ENCODE peak calls at places on chromosomes 7 and 10, in eight cellular contexts. One of them, this sample, is unnamed.

GRCh38 chr10:110005716-110006115 is 2.1 kb upstream of the ADD3 start:
- DNase-seq in neural progenitor cell: peak; percentile 56
- DNase-seq in RWPE1: no peak
- DNase-seq in cardiac muscle cell: peak; percentile 86
- DNase-seq in uterus: peak; percentile 36
- DNase-seq in GM20000: no peak
- DNase-seq in right lobe of liver: no peak
- DNase-seq in bronchial epithelial cell: peak; percentile 35
- DNase-seq in this sample: peak; percentile 22

GRCh38 chr10:104146871-104147270 is 24.9 kb downstream of the SFR1 start:
- DNase-seq in neural progenitor cell: no peak
- DNase-seq in RWPE1: no peak
- DNase-seq in cardiac muscle cell: no peak
- DNase-seq in uterus: no peak
- DNase-seq in GM20000: no peak
- DNase-seq in right lobe of liver: no peak
- DNase-seq in bronchial epithelial cell: no peak
- DNase-seq in this sample: no peak

GRCh38 chr10:112208292-112208691 is 24.7 kb upstream of the GPAM start:
- DNase-seq in neural progenitor cell: no peak
- DNase-seq in RWPE1: no peak
- DNase-seq in cardiac muscle cell: no peak
- DNase-seq in uterus: no peak
- DNase-seq in GM20000: no peak
- DNase-seq in right lobe of liver: no peak
- DNase-seq in bronchial epithelial cell: no peak
- DNase-seq in this sample: no peak

GRCh38 chr10:22325272-22325947 is 4.5 kb downstream of the BMI1 start:
- DNase-seq in neural progenitor cell: peak; percentile 94
- DNase-seq in RWPE1: peak; percentile 79
- DNase-seq in cardiac muscle cell: peak; percentile 87
- DNase-seq in uterus: peak; percentile 79
- DNase-seq in GM20000: peak; percentile 90
- DNase-seq in right lobe of liver: peak; percentile 81
- DNase-seq in bronchial epithelial cell: no peak
- DNase-seq in this sample: peak; percentile 79

GRCh38 chr10:95268438-95268837 is 22.4 kb downstream of the PDLIM1 start:
- DNase-seq in neural progenitor cell: peak; percentile 35
- DNase-seq in RWPE1: no peak
- DNase-seq in cardiac muscle cell: peak; percentile 97
- DNase-seq in uterus: peak; percentile 77
- DNase-seq in GM20000: no peak
- DNase-seq in right lobe of liver: no peak
- DNase-seq in bronchial epithelial cell: peak; percentile 83
- DNase-seq in this sample: no peak

GRCh38 chr7:66187894-66188293 is 17.2 kb upstream of the TPST1 start:
- DNase-seq in neural progenitor cell: no peak
- DNase-seq in RWPE1: no peak
- DNase-seq in cardiac muscle cell: peak; percentile 73
- DNase-seq in uterus: no peak
- DNase-seq in GM20000: no peak
- DNase-seq in right lobe of liver: peak; percentile 91
- DNase-seq in bronchial epithelial cell: peak; percentile 29
- DNase-seq in this sample: no peak

GRCh38 chr7:38027884-38028455 is 107.5 kb downstream of the EPDR1 start:
- DNase-seq in neural progenitor cell: no peak
- DNase-seq in RWPE1: no peak
- DNase-seq in cardiac muscle cell: no peak
- DNase-seq in uterus: no peak
- DNase-seq in GM20000: no peak
- DNase-seq in right lobe of liver: no peak
- DNase-seq in bronchial epithelial cell: no peak
- DNase-seq in this sample: no peak

GRCh38 chr10:97601268-97602215 is 12.0 kb downstream of the C10orf62 start:
- DNase-seq in neural progenitor cell: no peak
- DNase-seq in RWPE1: no peak
- DNase-seq in cardiac muscle cell: no peak
- DNase-seq in uterus: no peak
- DNase-seq in GM20000: no peak
- DNase-seq in right lobe of liver: no peak
- DNase-seq in bronchial epithelial cell: no peak
- DNase-seq in this sample: no peak

GRCh38 chr10:93926613-93927012 is 32.8 kb downstream of the SLC35G1 start:
- DNase-seq in neural progenitor cell: no peak
- DNase-seq in RWPE1: no peak
- DNase-seq in cardiac muscle cell: no peak
- DNase-seq in uterus: no peak
- DNase-seq in GM20000: no peak
- DNase-seq in right lobe of liver: no peak
- DNase-seq in bronchial epithelial cell: peak; percentile 17
- DNase-seq in this sample: no peak

GRCh38 chr10:68327889-68328786 is 3.7 kb upstream of the HNRNPH3 start:
- DNase-seq in neural progenitor cell: peak; percentile 70
- DNase-seq in RWPE1: peak; percentile 46
- DNase-seq in cardiac muscle cell: peak; percentile 86
- DNase-seq in uterus: peak; percentile 35
- DNase-seq in GM20000: no peak
- DNase-seq in right lobe of liver: no peak
- DNase-seq in bronchial epithelial cell: peak; percentile 57
- DNase-seq in this sample: no peak

GRCh38 chr10:85612833-85613232 is 753.8 kb downstream of the GRID1 start:
- DNase-seq in neural progenitor cell: no peak
- DNase-seq in RWPE1: no peak
- DNase-seq in cardiac muscle cell: no peak
- DNase-seq in uterus: no peak
- DNase-seq in GM20000: no peak
- DNase-seq in right lobe of liver: no peak
- DNase-seq in bronchial epithelial cell: no peak
- DNase-seq in this sample: peak; percentile 41

GRCh38 chr10:72058989-72059842 is 29.1 kb downstream of the SPOCK2 start:
- DNase-seq in neural progenitor cell: no peak
- DNase-seq in RWPE1: no peak
- DNase-seq in cardiac muscle cell: no peak
- DNase-seq in uterus: no peak
- DNase-seq in GM20000: no peak
- DNase-seq in right lobe of liver: no peak
- DNase-seq in bronchial epithelial cell: no peak
- DNase-seq in this sample: peak; percentile 68

GRCh38 chr7:1386623-1387220 is 72.5 kb downstream of the MICALL2 start:
- DNase-seq in neural progenitor cell: no peak
- DNase-seq in RWPE1: no peak
- DNase-seq in cardiac muscle cell: no peak
- DNase-seq in uterus: no peak
- DNase-seq in GM20000: no peak
- DNase-seq in right lobe of liver: no peak
- DNase-seq in bronchial epithelial cell: no peak
- DNase-seq in this sample: no peak

GRCh38 chr10:16545126-16545736 is 23.6 kb upstream of the C1QL3 start:
- DNase-seq in neural progenitor cell: peak; percentile 61
- DNase-seq in RWPE1: peak; percentile 29
- DNase-seq in cardiac muscle cell: peak; percentile 59
- DNase-seq in uterus: no peak
- DNase-seq in GM20000: peak; percentile 58
- DNase-seq in right lobe of liver: no peak
- DNase-seq in bronchial epithelial cell: peak; percentile 48
- DNase-seq in this sample: peak; percentile 21

GRCh38 chr7:102450242-102450641 is 14.4 kb downstream of the ALKBH4 start:
- DNase-seq in neural progenitor cell: no peak
- DNase-seq in RWPE1: no peak
- DNase-seq in cardiac muscle cell: no peak
- DNase-seq in uterus: no peak
- DNase-seq in GM20000: peak; percentile 63
- DNase-seq in right lobe of liver: no peak
- DNase-seq in bronchial epithelial cell: no peak
- DNase-seq in this sample: peak; percentile 68

DNA sequence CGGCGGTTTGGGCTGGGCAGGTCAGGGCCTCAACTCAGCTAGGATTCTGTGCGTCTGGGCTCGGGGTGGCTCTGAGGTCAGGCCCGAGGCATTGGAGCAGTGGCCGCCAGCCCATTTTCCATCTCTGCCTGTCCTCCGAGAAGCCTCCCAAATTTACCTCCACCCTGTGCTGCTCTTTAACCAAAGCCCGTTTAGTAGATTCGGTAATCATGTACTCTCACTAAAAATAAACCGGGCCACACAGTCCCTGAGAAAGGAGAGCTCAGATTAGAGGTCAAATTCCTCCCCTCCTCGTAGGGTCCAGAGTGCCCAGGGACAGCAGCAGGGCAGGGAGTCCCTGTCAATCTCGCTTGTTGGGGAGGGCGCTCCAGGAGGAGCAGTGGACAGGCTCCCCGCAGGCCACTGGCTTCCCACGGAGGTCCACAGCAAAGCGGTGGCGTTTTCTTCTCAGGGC is 88.7 kb upstream of the CHST15 start:
- DNase-seq in neural progenitor cell: no peak
- DNase-seq in RWPE1: no peak
- DNase-seq in cardiac muscle cell: no peak
- DNase-seq in uterus: no peak
- DNase-seq in GM20000: no peak
- DNase-seq in right lobe of liver: peak; percentile 31
- DNase-seq in bronchial epithelial cell: no peak
- DNase-seq in this sample: no peak
- TF ChIP-seq CTCF in neural progenitor cell: no peak
- TF ChIP-seq CTCF in RWPE1: no peak
- TF ChIP-seq CTCF in cardiac muscle cell: no peak
- TF ChIP-seq CTCF in uterus: no peak
- TF ChIP-seq CTCF in GM20000: no peak
- TF ChIP-seq CTCF in right lobe of liver: no peak
- TF ChIP-seq CTCF in bronchial epithelial cell: no peak
- TF ChIP-seq CTCF in this sample: no peak

DNA sequence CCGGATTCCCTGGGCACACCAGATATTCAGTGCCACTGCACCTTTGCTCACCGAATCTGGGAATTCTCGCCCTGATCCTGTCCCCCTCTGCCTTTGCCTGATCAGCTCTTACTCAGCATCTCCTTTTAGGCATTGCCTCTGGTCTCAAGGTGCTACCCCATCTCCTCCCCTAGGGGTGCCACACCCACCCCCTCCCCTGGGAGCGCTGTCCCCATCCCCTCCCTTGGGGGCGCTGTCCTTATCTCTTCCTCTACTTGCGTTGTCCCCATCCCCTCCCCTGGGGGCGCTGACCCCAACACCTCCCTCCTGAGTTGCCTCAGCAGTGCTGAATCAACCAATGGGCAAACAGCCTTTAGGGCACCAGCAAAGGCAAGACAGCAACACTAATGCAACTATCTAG is 686.9 kb upstream of the FOXK1 start:
- DNase-seq in neural progenitor cell: peak; percentile 73
- DNase-seq in RWPE1: peak; percentile 10
- DNase-seq in cardiac muscle cell: no peak
- DNase-seq in uterus: no peak
- DNase-seq in GM20000: no peak
- DNase-seq in right lobe of liver: no peak
- DNase-seq in bronchial epithelial cell: no peak
- DNase-seq in this sample: peak; percentile 30
- TF ChIP-seq CTCF in neural progenitor cell: peak; percentile 64
- TF ChIP-seq CTCF in RWPE1: no peak
- TF ChIP-seq CTCF in cardiac muscle cell: no peak
- TF ChIP-seq CTCF in uterus: no peak
- TF ChIP-seq CTCF in GM20000: no peak
- TF ChIP-seq CTCF in right lobe of liver: no peak
- TF ChIP-seq CTCF in bronchial epithelial cell: no peak
- TF ChIP-seq CTCF in this sample: no peak

DNA sequence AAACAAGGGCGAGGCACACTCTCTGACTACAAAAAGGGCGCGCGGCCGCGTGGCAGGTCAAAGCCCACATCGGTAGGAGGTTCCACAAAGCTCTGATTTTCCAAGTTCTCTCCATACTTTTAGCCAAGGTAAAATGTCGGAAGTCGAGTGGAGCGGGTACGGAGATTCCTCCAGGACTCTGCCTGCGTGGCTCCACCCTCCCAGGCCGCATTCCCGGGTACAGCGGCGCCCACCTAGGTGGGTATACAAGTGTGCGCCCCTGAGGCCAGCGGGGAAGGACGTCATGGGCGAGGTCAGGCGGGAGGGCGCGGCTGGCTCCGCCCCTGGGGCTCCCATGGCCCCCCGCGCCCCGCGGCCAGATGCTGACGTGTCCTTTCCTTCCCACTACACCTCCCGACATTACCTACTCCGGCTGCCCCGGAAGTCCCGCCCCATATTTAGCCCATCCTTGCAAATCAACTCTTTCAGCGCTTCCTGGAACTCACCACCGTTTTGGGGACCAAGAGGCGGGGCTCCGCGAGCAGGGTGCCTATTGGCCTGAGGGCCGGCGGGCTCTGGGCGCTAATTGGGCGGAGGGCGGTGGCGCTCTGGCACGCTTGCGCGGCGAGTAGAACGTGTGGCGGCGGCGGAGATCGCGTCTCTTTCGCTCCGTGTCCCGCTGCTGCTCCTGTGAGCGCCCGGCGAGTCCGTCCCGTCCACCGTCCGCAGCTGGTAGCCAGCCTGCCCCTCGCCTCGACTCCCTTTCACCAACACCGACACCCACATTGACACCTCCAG is at the start of gene SND1:
- DNase-seq in neural progenitor cell: peak; percentile 99
- DNase-seq in RWPE1: peak; percentile 98
- DNase-seq in cardiac muscle cell: peak; percentile 100
- DNase-seq in uterus: peak; percentile 100
- DNase-seq in GM20000: peak; percentile 95
- DNase-seq in right lobe of liver: peak; percentile 100
- DNase-seq in bronchial epithelial cell: peak; percentile 97
- DNase-seq in this sample: peak; percentile 99
- TF ChIP-seq CTCF in neural progenitor cell: no peak
- TF ChIP-seq CTCF in RWPE1: no peak
- TF ChIP-seq CTCF in cardiac muscle cell: no peak
- TF ChIP-seq CTCF in uterus: no peak
- TF ChIP-seq CTCF in GM20000: no peak
- TF ChIP-seq CTCF in right lobe of liver: no peak
- TF ChIP-seq CTCF in bronchial epithelial cell: no peak
- TF ChIP-seq CTCF in this sample: no peak

DNA sequence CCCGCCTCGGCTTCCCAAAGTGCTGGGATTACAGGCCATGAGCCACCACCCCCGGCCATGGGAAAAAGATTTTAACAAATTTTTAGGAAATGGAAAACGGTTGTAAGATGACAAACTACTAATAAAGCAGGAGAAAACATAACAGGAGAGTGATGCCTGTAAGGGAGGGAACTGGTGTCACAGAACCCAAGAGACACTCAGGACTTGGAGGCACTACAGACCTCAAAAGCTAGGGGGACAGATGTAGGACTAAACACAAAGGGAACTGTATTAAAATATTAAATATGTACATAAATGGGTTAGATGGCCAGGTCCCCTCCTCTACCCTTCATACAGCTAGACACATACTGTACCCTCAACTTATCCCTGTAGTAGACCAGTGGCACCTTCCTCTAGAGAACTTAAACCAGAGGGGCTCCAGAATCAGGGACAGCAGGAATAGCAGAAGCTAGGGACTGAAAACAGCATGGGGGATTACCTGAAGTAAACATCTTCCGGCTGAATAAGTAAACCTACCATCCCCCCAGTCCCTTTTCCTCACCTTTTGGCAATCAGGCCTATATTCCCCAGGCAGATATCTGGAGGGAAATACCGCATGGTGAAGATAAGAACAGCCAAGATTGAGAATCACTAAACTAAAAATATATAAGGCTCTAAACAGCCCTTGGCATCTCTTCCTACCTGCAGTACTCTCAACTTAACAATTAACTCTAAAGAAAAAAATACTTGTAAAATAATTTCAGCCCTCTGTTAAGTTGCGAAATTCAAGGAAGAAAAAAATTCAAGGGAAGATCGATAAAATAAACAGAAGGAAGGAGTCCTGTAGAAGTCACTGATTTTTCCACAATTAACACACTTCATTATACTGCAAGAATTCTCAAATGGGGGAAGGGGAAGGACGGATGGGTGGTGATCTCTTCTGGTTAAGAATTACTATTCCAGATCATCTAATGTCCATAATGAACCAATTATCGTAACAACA is 15.5 kb downstream of the TM9SF3 start:
- DNase-seq in neural progenitor cell: no peak
- DNase-seq in RWPE1: no peak
- DNase-seq in cardiac muscle cell: no peak
- DNase-seq in uterus: no peak
- DNase-seq in GM20000: no peak
- DNase-seq in right lobe of liver: no peak
- DNase-seq in bronchial epithelial cell: no peak
- DNase-seq in this sample: no peak
- TF ChIP-seq CTCF in neural progenitor cell: no peak
- TF ChIP-seq CTCF in RWPE1: no peak
- TF ChIP-seq CTCF in cardiac muscle cell: no peak
- TF ChIP-seq CTCF in uterus: no peak
- TF ChIP-seq CTCF in GM20000: no peak
- TF ChIP-seq CTCF in right lobe of liver: no peak
- TF ChIP-seq CTCF in bronchial epithelial cell: no peak
- TF ChIP-seq CTCF in this sample: no peak